ENCODE peak calls at places on chromosomes 13 and 19, in seven cellular contexts. P is upper lobe of left lung, S is IMR-90, D is H9, H is progenitor cell of endocrine pancreas, G is thoracic aorta, N is RWPE1. B is an unnamed sample.

GRCh38 chr13:21675095-21676007 is 4.5 kb downstream of the FGF9 start:
- DNase-seq in D (peak; percentile 38), S (no peak), H (peak; percentile 28), P (peak; percentile 58), G (no peak), N (no peak), B (peak; percentile 23)

GRCh38 chr19:11949201-11949600 is 15.6 kb upstream of the ZNF763 start:
- DNase-seq in S (peak; percentile 7), H (no peak), G (no peak), D (no peak), P (no peak), N (no peak), B (no peak)

GRCh38 chr13:97629601-97630272 is 195.8 kb downstream of the RAP2A start:
- DNase-seq in H (no peak), G (no peak), N (no peak), P (no peak), S (no peak), D (no peak), B (no peak)

GRCh38 chr19:38362076-38362945 is 12.1 kb upstream of the PSMD8 start:
- DNase-seq in D (peak; percentile 96), P (peak; percentile 88), N (peak; percentile 77), H (peak; percentile 75), S (peak; percentile 49), G (no peak), B (peak; percentile 58)

GRCh38 chr13:34913040-34913439 is 29.0 kb upstream of the NBEA start:
- DNase-seq in H (peak; percentile 12), G (no peak), S (no peak), P (no peak), D (peak; percentile 76), N (no peak), B (no peak)

GRCh38 chr13:45464687-45465453 is at the start of gene COG3:
- DNase-seq in D (peak; percentile 94), S (peak; percentile 97), P (peak; percentile 96), G (peak; percentile 81), N (peak; percentile 98), H (peak; percentile 77), B (peak; percentile 90)

GRCh38 chr13:108176685-108177274 is 38.6 kb downstream of the LIG4 start:
- DNase-seq in H (no peak), S (peak; percentile 22), P (no peak), G (no peak), N (peak; percentile 39), D (no peak), B (peak; percentile 25)

GRCh38 chr19:33359581-33359980 is 13.9 kb upstream of the CEBPG start:
- DNase-seq in G (no peak), N (no peak), P (no peak), S (no peak), H (no peak), D (no peak), B (no peak)

GRCh38 chr13:49517461-49517860 is 21.7 kb downstream of the PHF11 start:
- DNase-seq in N (no peak), G (no peak), P (no peak), H (no peak), D (no peak), S (no peak), B (no peak)

GRCh38 chr19:16527971-16528521 is 14.2 kb downstream of the CHERP start:
- DNase-seq in D (peak; percentile 56), G (no peak), N (no peak), P (no peak), S (no peak), H (no peak), B (no peak)

GRCh38 chr13:98384739-98385138 is 192.2 kb downstream of the STK24 start:
- DNase-seq in S (peak; percentile 63), H (no peak), N (no peak), P (no peak), D (no peak), G (no peak), B (no peak)

GRCh38 chr13:35787937-35788336 is 311.4 kb upstream of the MAB21L1 start:
- DNase-seq in S (no peak), P (no peak), G (no peak), N (no peak), D (no peak), H (no peak), B (no peak)

GRCh38 chr13:101835920-101836319 is 383.4 kb downstream of the ITGBL1 start:
- DNase-seq in H (no peak), S (no peak), G (no peak), P (no peak), D (no peak), N (no peak), B (no peak)

GRCh38 chr19:21699197-21699596 is 68.2 kb downstream of the ZNF100 start:
- DNase-seq in S (no peak), D (peak; percentile 72), P (no peak), N (no peak), H (no peak), G (no peak), B (no peak)

GRCh38 chr19:30873691-30874090 is 475.5 kb downstream of the TSHZ3 start:
- DNase-seq in S (no peak), D (peak; percentile 7), H (no peak), P (no peak), N (no peak), G (no peak), B (no peak)

GRCh38 chr13:26280295-26280694 is 26.4 kb downstream of the CDK8 start:
- DNase-seq in H (no peak), D (no peak), P (no peak), S (peak; percentile 70), N (peak; percentile 51), G (no peak), B (no peak)

GRCh38 chr19:35291259-35291658 is 702 bp upstream of the MAG start:
- DNase-seq in N (no peak), D (no peak), H (no peak), P (no peak), G (no peak), S (no peak), B (no peak)

GRCh38 chr19:2275588-2276428 is 6.2 kb downstream of the PEAK3 start:
- DNase-seq in H (no peak), P (no peak), S (no peak), N (no peak), G (no peak), D (peak; percentile 64), B (no peak)

GRCh38 chr13:52845766-52846566 is 2.5 kb downstream of the PCDH8 start:
- DNase-seq in H (peak; percentile 65), S (no peak), D (peak; percentile 88), G (no peak), N (peak; percentile 8), P (no peak), B (no peak)

GRCh38 chr19:31340059-31341025 is 8.9 kb downstream of the TSHZ3 start:
- DNase-seq in G (no peak), D (peak; percentile 27), S (peak; percentile 62), N (no peak), H (no peak), P (no peak), B (no peak)

GRCh38 chr19:49999371-50000010 is 25.7 kb downstream of the VRK3 start:
- DNase-seq in H (no peak), P (no peak), S (no peak), G (no peak), N (no peak), D (no peak), B (no peak)

GRCh38 chr13:114118763-114119123 is 13.7 kb downstream of the RASA3 start:
- DNase-seq in D (no peak), P (no peak), S (peak; percentile 74), H (no peak), N (no peak), G (no peak), B (no peak)

GRCh38 chr19:42045575-42045974 is 24.4 kb downstream of the GRIK5 start:
- DNase-seq in P (no peak), H (no peak), G (no peak), N (no peak), S (no peak), D (no peak), B (no peak)

GRCh38 chr19:46813570-46814358 is 25.4 kb upstream of the SLC1A5 start:
- DNase-seq in D (no peak), S (peak; percentile 46), P (peak; percentile 86), G (no peak), H (no peak), N (no peak), B (no peak)

GRCh38 chr19:12834418-12834943 is at the start of gene RTBDN:
- DNase-seq in N (no peak), G (no peak), D (peak; percentile 46), S (no peak), H (no peak), P (no peak), B (no peak)

GRCh38 chr19:3671680-3672574 is 28.3 kb downstream of the PIP5K1C start:
- DNase-seq in S (peak; percentile 20), N (no peak), G (no peak), H (no peak), D (no peak), P (no peak), B (no peak)

GRCh38 chr13:42769650-42770049 is 11.7 kb upstream of the FAM216B start:
- DNase-seq in G (no peak), P (no peak), S (no peak), D (no peak), H (no peak), N (no peak), B (no peak)
- TF ChIP-seq CTCF in G (no peak), P (no peak), S (peak; percentile 12), D (peak; percentile 37), H (no peak), N (no peak), B (no peak)

GRCh38 chr19:14097532-14098151 is 7.1 kb upstream of the SAMD1 start:
- DNase-seq in D (no peak), P (no peak), N (no peak), H (no peak), S (no peak), G (no peak), B (no peak)
- TF ChIP-seq CTCF in D (peak; percentile 53), P (no peak), N (peak; percentile 7), H (no peak), S (peak; percentile 13), G (no peak), B (no peak)

GRCh38 chr13:38419312-38419873 is 69.7 kb downstream of the UFM1 start:
- DNase-seq in D (no peak), P (no peak), N (no peak), H (no peak), S (no peak), G (no peak), B (no peak)

GRCh38 chr13:38415233-38415632 is 65.6 kb downstream of the UFM1 start:
- DNase-seq in P (no peak), D (no peak), H (no peak), G (no peak), S (no peak), N (no peak), B (no peak)

GRCh38 chr13:38417241-38417640 is 67.6 kb downstream of the UFM1 start:
- DNase-seq in N (peak; percentile 36), P (no peak), S (no peak), H (no peak), G (no peak), D (no peak), B (no peak)

GRCh38 chr13:38418286-38418685 is 68.6 kb downstream of the UFM1 start:
- DNase-seq in P (no peak), H (no peak), D (no peak), S (no peak), N (no peak), G (no peak), B (no peak)

GRCh38 chr13:38417727-38418126 is 68.1 kb downstream of the UFM1 start:
- DNase-seq in G (no peak), D (peak; percentile 31), S (peak; percentile 1), N (peak; percentile 44), H (no peak), P (no peak), B (no peak)
- TF ChIP-seq CTCF in G (no peak), D (peak; percentile 65), S (no peak), N (no peak), H (no peak), P (no peak), B (no peak)

GRCh38 chr19:18839465-18840287 is 7.9 kb downstream of the UPF1 start:
- DNase-seq in G (no peak), H (no peak), P (peak; percentile 67), S (no peak), N (no peak), D (no peak), B (no peak)
- TF ChIP-seq CTCF in G (no peak), H (no peak), P (no peak), S (no peak), N (no peak), D (no peak), B (no peak)

B was measured in activated B cell treated with CpG ODN at 0.5 μM for 24 hours.